ENCODE peak calls at places on chromosomes 5 and 9, in eight cellular contexts. W, Y, K, D, V, J, T and N are unnamed samples.

GRCh38 chr9:91039125-91039834 is 237.7 kb downstream of the SYK start:
- DNase-seq in V (no peak), W (no peak), T (no peak), Y (no peak), K (no peak), J (no peak), D (no peak), N (no peak)

GRCh38 chr5:94276056-94276455 is 342.3 kb downstream of the KIAA0825 start:
- DNase-seq in D (peak), K (no peak), T (no peak), W (no peak), J (no peak), Y (no peak), V (no peak), N (no peak)

GRCh38 chr9:98075332-98075805 is 18.8 kb downstream of the NANS start:
- DNase-seq in W (no peak), K (no peak), D (peak), V (peak), Y (peak), J (no peak), T (no peak), N (no peak)

GRCh38 chr9:68705636-68706578 is 867 bp downstream of the PIP5K1B start:
- DNase-seq in K (peak), D (no peak), Y (peak), T (no peak), V (peak), J (peak), W (peak), N (peak)

GRCh38 chr9:34562136-34562745 is 27.3 kb downstream of the CNTFR start:
- DNase-seq in W (no peak), J (no peak), D (no peak), K (no peak), T (no peak), Y (no peak), V (no peak), N (no peak)

GRCh38 chr5:150398432-150399157 is 14.1 kb downstream of the CD74 start:
- DNase-seq in T (no peak), Y (no peak), K (peak), V (no peak), D (no peak), W (no peak), J (no peak), N (no peak)

GRCh38 chr5:128228506-128228905 is 144.9 kb downstream of the SLC12A2 start:
- DNase-seq in D (no peak), W (no peak), T (peak), K (no peak), V (no peak), Y (peak), J (no peak), N (no peak)

GRCh38 chr9:98364042-98364441 is 108.6 kb upstream of the TBC1D2 start:
- DNase-seq in D (no peak), J (no peak), W (no peak), V (no peak), Y (no peak), K (no peak), T (no peak), N (no peak)

GRCh38 chr9:137232101-137232500 is 1.4 kb downstream of the SLC34A3 start:
- DNase-seq in W (no peak), T (no peak), D (no peak), V (no peak), J (no peak), K (no peak), Y (no peak), N (no peak)

GRCh38 chr5:106408141-106408540 is 1262.6 kb downstream of the EFNA5 start:
- DNase-seq in W (no peak), J (no peak), D (peak), K (no peak), T (no peak), V (no peak), Y (no peak), N (no peak)

GRCh38 chr5:119411291-119411934 is 40.9 kb upstream of the HSD17B4 start:
- DNase-seq in K (no peak), T (no peak), V (no peak), Y (peak), J (no peak), D (peak), W (no peak), N (no peak)

GRCh38 chr5:169696621-169697517 is 59.8 kb downstream of the DOCK2 start:
- DNase-seq in V (no peak), Y (peak), D (peak), W (no peak), K (no peak), T (no peak), J (no peak), N (no peak)

GRCh38 chr9:69120380-69121154 is 53.5 kb upstream of the TJP2 start:
- DNase-seq in K (peak), T (no peak), V (peak), D (peak), Y (peak), J (peak), W (no peak), N (no peak)

GRCh38 chr9:129761293-129761900 is 8.6 kb upstream of the PTGES start:
- DNase-seq in J (peak), D (no peak), K (no peak), Y (peak), T (no peak), W (peak), V (no peak), N (no peak)

GRCh38 chr5:14142202-14142855 is 813 bp upstream of the TRIO start:
- DNase-seq in T (no peak), V (no peak), D (no peak), Y (peak), J (no peak), K (no peak), W (no peak), N (peak)

GRCh38 chr5:74877624-74878304 is 11.6 kb upstream of the FAM169A start:
- DNase-seq in W (no peak), Y (no peak), J (no peak), V (no peak), D (no peak), T (no peak), K (no peak), N (no peak)

GRCh38 chr9:122816163-122816867 is 12.1 kb downstream of the PDCL start:
- DNase-seq in W (peak), D (no peak), K (no peak), T (no peak), J (peak), Y (peak), V (no peak), N (no peak)

GRCh38 chr5:137752873-137753226 is 1.3 kb downstream of the HNRNPA0 start:
- DNase-seq in J (peak), Y (peak), V (peak), D (peak), T (no peak), K (no peak), W (no peak), N (no peak)

GRCh38 chr9:87455407-87455806 is 42.3 kb upstream of the DAPK1 start:
- DNase-seq in J (no peak), W (no peak), K (no peak), Y (no peak), D (no peak), T (no peak), V (no peak), N (no peak)

GRCh38 chr5:73218552-73219171 is 45.7 kb downstream of the TMEM174 start:
- DNase-seq in V (peak), T (no peak), K (peak), D (peak), Y (peak), J (no peak), W (no peak), N (no peak)

GRCh38 chr9:71675857-71676165 is 92.5 kb downstream of the CEMIP2 start:
- DNase-seq in D (peak), T (no peak), W (no peak), J (no peak), Y (no peak), K (no peak), V (no peak), N (no peak)

GRCh38 chr5:36059571-36060515 is 6.8 kb downstream of the UGT3A2 start:
- DNase-seq in Y (no peak), W (no peak), V (no peak), T (no peak), K (no peak), J (no peak), D (peak), N (no peak)

GRCh38 chr9:135990468-135991429 is 29.6 kb upstream of the UBAC1 start:
- DNase-seq in K (no peak), D (peak), V (peak), Y (peak), J (peak), T (no peak), W (peak), N (no peak)

GRCh38 chr5:72209515-72210115 is 102.3 kb downstream of the MAP1B start:
- DNase-seq in Y (peak), V (no peak), W (no peak), K (no peak), D (no peak), J (no peak), T (no peak), N (no peak)

GRCh38 chr9:21561502-21561901 is 79.4 kb upstream of the IFNE start:
- DNase-seq in V (no peak), J (no peak), W (no peak), T (no peak), D (no peak), Y (no peak), K (no peak), N (no peak)

GRCh38 chr9:673264-673965 is 168.1 kb upstream of the DMRT1 start:
- DNase-seq in V (no peak), T (no peak), D (peak), J (no peak), Y (no peak), W (no peak), K (no peak), N (no peak)

DNA sequence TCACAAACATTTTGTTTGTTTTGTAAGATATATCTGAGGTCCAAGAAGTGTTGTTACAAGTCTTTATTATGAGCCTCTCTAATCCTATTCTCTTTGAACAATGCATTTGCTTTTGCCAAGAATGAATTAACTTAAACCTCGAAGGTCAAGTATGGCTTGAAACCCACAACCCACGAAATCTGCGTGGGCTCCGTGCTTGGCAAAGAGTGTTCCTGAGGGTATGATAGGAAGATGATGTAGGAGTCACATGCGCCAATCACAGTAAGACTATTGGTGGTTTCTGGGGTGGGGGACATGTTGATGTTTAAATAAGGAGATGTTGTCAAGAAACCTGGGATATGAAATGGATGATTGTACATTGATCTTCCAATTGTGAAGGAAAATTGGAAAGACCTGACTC is 330.8 kb upstream of the RFX3 start:
- DNase-seq in D (peak), K (no peak), J (no peak), Y (peak), T (no peak), V (no peak), W (no peak), N (no peak)
- TF ChIP-seq CTCF in D (no peak), K (no peak), J (no peak), Y (no peak), T (no peak), V (no peak), W (no peak), N (no peak)

GRCh38 chr5:161966544-161966943 is 101.0 kb upstream of the GABRG2 start:
- DNase-seq in V (no peak), Y (no peak), J (no peak), T (no peak), D (peak), W (no peak), K (no peak), N (peak)
- TF ChIP-seq CTCF in V (no peak), Y (no peak), J (peak), T (no peak), D (peak), W (no peak), K (no peak), N (peak)

DNA sequence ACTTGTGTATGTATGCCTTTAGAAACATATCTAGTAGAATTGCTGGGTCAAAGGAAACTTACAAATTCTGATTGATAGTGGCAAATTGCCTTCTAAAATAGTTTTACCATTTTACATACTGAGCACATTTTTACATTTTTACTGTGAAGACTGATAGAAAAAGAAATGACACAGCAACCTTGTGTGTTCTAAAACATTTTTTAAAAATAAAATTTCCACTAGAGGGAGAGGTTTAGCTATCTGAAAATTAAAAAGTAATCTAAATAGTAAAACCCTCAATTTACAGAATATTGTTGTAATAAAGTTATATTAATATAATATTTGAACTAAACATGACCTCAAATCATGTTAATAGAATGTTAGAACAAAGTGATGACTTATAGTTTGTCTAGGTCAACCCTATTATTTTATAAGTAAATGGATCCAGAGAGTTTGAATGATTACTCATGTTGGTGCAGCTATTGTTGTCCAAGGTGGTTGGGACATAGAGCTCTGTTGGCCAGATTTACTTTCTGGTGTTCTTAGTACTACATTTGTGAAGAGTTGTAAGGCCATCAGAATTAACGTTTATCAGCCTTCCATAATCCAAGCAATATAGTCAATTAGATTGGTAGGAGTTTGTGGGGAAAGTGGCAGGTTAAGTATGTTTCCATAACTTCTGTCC is 17.2 kb downstream of the CENPP start:
- DNase-seq in Y (peak), V (no peak), D (peak), T (no peak), K (no peak), W (no peak), J (no peak), N (no peak)
- TF ChIP-seq CTCF in Y (peak), V (no peak), D (no peak), T (no peak), K (peak), W (peak), J (peak), N (no peak)

GRCh38 chr5:125041798-125042197 is 295.4 kb upstream of the ZNF608 start:
- DNase-seq in T (no peak), V (no peak), W (no peak), Y (no peak), D (no peak), J (no peak), K (no peak), N (no peak)
- TF ChIP-seq CTCF in T (no peak), V (no peak), W (no peak), Y (no peak), D (no peak), J (no peak), K (no peak), N (no peak)

GRCh38 chr5:81165493-81166119 is 67.5 kb upstream of the CKMT2 start:
- DNase-seq in Y (peak), T (peak), V (peak), J (peak), K (peak), D (peak), W (no peak), N (peak)
- TF ChIP-seq CTCF in Y (peak), T (peak), V (peak), J (peak), K (peak), D (peak), W (peak), N (peak)